ENCODE peak calls at places on chromosomes 4 and X, in ten cellular contexts. I is left lung, F is AG10803, Y is coronary artery, K is GM10248, H is hepatocyte, B is PC-3, T is lower leg skin, M is lower lobe of right lung, R is natural killer cell. V is an unnamed sample.

GRCh38 chr4:14667624-14668295 is 334.5 kb upstream of the CPEB2 start:
- DNase-seq in M (no peak), T (no peak), H (peak; percentile 19), B (peak; percentile 86), Y (no peak), F (no peak), K (no peak), I (no peak), R (no peak), V (no peak)

GRCh38 chrX:132086717-132087116 is 41.1 kb downstream of the FRMD7 start:
- DNase-seq in R (no peak), Y (no peak), H (no peak), T (no peak), I (no peak), M (no peak), F (peak; percentile 1), K (no peak), B (peak; percentile 65), V (no peak)

GRCh38 chr4:182014989-182015388 is 228.2 kb upstream of the TENM3 start:
- DNase-seq in M (no peak), B (no peak), R (no peak), K (no peak), H (no peak), T (no peak), F (no peak), I (no peak), Y (no peak), V (no peak)

GRCh38 chrX:153521034-153521433 is 3.6 kb downstream of the ATP2B3 start:
- DNase-seq in K (no peak), T (no peak), F (no peak), Y (no peak), I (no peak), R (no peak), H (no peak), B (no peak), M (no peak), V (no peak)

GRCh38 chr4:7428261-7429068 is 6.3 kb downstream of the PSAPL1 start:
- DNase-seq in H (no peak), M (peak; percentile 35), R (peak; percentile 12), F (no peak), K (no peak), T (no peak), Y (peak; percentile 52), I (peak; percentile 20), B (no peak), V (peak; percentile 34)

GRCh38 chrX:86946569-86946968 is 571.0 kb upstream of the KLHL4 start:
- DNase-seq in B (peak; percentile 43), Y (no peak), F (no peak), K (peak; percentile 8), T (no peak), H (peak; percentile 36), I (no peak), M (no peak), R (no peak), V (no peak)

GRCh38 chr4:97558204-97558804 is 585.0 kb downstream of the STPG2 start:
- DNase-seq in B (no peak), K (no peak), T (no peak), Y (no peak), H (no peak), R (no peak), M (no peak), F (no peak), I (no peak), V (no peak)

GRCh38 chr4:32499176-32499575 is 1779.0 kb downstream of the PCDH7 start:
- DNase-seq in K (no peak), M (no peak), R (no peak), T (no peak), B (no peak), Y (no peak), F (peak; percentile 36), H (no peak), I (no peak), V (no peak)

GRCh38 chrX:116409224-116409623 is 27.2 kb upstream of the SLC6A14 start:
- DNase-seq in K (no peak), H (peak; percentile 7), Y (no peak), T (no peak), M (no peak), I (no peak), F (no peak), R (no peak), B (no peak), V (no peak)

GRCh38 chr4:89496851-89497250 is 189.3 kb upstream of the GPRIN3 start:
- DNase-seq in K (no peak), R (no peak), M (no peak), I (no peak), H (no peak), Y (no peak), B (no peak), T (no peak), F (peak; percentile 75), V (no peak)

GRCh38 chr4:137541866-137542648 is 9.8 kb upstream of the PCDH18 start:
- DNase-seq in I (no peak), T (no peak), B (no peak), R (no peak), M (no peak), K (no peak), F (no peak), Y (no peak), H (no peak), V (no peak)

DNA sequence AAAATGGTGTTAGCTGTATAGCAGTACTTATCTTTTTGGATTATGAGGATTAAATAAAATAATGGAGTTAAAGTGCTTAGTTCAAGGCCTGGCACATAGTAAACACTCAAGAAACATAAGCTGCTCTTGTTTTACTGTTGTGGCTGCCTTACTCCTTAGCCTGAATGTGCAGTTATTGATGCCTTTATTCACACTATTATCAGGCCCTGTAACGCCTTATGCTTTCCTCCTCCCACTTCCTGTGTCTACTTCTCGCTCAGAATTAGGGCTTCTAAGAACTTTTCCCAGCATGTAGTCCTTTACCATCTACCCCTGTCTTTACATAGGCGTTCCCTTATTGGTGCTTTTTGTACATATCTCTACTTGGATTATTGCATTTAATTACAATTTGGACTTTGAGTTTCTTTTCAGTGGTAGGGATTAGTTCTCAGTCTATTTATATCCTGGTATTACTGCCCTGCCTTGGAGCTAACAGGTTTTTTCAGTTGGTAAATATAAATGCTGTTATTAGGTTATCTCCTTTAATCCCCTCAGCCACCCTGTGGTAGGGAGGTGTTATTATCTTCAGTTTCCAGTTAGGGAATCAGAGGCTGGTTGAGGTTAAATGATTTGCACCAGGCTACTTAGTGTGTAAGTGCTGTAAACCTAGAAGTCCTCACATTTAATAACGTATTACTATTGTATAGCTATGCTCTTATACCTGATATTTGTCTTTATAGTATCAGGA is 83.9 kb downstream of the RBPJ start:
- DNase-seq in B (no peak), M (no peak), T (no peak), I (no peak), H (peak; percentile 59), R (no peak), F (no peak), K (no peak), Y (no peak), V (no peak)
- TF ChIP-seq CTCF in B (peak; percentile 14), M (no peak), T (no peak), I (no peak), H (peak; percentile 26), R (no peak), F (no peak), K (no peak), Y (no peak), V (no peak)

GRCh38 chr4:75434105-75434504 is 80.1 kb downstream of the RCHY1 start:
- DNase-seq in F (no peak), T (no peak), K (no peak), H (peak; percentile 25), I (no peak), M (no peak), Y (no peak), R (no peak), B (no peak), V (no peak)

GRCh38 chr4:75429208-75429607 is 85.0 kb downstream of the RCHY1 start:
- DNase-seq in Y (no peak), H (no peak), R (no peak), I (no peak), M (no peak), K (no peak), B (peak; percentile 2), F (no peak), T (no peak), V (no peak)

DNA sequence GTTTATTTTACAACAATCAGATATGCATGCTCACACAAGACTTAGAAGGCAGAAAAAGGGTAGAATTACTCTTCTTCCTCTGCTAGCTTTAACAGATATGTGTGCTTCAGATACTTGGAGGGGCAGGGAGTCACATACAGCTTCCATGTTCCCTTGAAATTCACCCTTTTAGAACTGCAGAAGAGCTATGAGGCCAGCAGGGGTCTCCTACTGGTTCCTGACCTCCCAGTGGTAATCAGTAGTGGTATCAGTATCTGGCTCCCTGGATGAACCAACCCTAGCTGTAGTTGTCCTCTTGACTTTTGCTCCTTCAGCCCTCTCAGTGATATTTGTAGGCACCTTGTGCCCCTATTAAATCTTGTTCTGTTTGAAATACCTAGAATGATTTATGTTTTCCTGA is 81.5 kb downstream of the RCHY1 start:
- DNase-seq in R (no peak), I (no peak), H (peak; percentile 19), F (peak; percentile 18), B (peak; percentile 43), M (no peak), T (no peak), K (peak; percentile 15), Y (no peak), V (no peak)
- TF ChIP-seq CTCF in R (no peak), I (no peak), H (peak; percentile 29), F (peak; percentile 46), B (peak; percentile 53), M (no peak), T (no peak), K (no peak), Y (no peak), V (peak; percentile 28)

DNA sequence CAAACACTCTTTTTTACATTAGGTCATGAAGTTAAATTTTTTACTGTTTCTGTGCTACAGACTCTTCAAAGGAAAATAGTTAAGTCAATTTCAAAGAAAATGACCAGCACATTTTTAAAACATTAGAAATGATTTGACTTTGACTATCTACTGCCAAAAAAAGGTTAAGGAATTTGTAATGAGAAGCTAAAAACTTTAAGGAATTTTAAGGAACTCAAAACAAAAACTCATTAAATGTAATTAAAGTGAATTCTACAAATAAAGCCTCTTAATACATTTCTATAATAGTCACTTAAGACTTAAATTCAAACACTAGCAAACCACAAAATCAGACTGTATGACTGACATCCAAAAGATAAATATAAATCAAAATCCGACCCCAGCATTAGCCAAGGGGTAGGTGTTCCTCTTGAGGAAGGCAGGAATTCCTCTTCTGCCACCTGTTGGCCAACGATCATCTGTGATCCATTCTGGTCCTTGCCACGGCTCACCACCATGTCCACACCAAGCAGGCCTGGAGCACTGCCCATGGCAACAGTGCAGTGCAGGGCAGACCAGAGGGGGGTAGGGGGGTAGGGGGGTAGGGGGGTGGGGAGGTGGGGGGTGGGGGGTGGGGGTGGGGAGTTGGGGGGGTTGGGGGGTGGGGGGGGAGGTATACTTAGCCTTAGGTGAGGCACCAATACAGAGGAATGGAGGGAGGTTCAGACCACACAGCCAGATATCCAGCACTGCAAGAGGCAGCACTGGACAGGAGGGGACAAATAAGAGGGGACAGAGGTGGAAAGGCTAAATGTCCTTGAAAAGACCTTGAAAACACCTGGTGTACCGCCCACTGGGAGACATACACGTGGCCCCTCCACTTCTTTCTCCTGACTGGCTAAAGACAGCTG is 287.4 kb downstream of the CHIC1 start:
- DNase-seq in R (no peak), I (peak; percentile 47), M (no peak), F (peak; percentile 6), B (peak; percentile 58), T (no peak), Y (no peak), H (peak; percentile 13), K (peak; percentile 20), V (no peak)
- TF ChIP-seq CTCF in R (no peak), I (no peak), M (no peak), F (no peak), B (peak; percentile 54), T (no peak), Y (no peak), H (no peak), K (no peak), V (no peak)

GRCh38 chr4:112765317-112765989 is 128.5 kb downstream of the LARP7 start:
- DNase-seq in R (no peak), M (no peak), I (no peak), K (peak; percentile 51), T (no peak), H (peak; percentile 40), B (peak; percentile 26), Y (no peak), F (no peak), V (no peak)
- TF ChIP-seq CTCF in R (no peak), M (peak; percentile 25), I (no peak), K (peak; percentile 54), T (no peak), H (peak; percentile 67), B (peak; percentile 62), Y (no peak), F (peak; percentile 59), V (peak; percentile 59)

V was measured in CD14-positive monocyte.